ENCODE peak calls at places on chromosomes 12 and 14, in nine cellular contexts. L, C, Q, O, U, H, G, M and K are unnamed samples. For H3K27me3, the result is how much of the 10 kb centered on the place peaks cover.

GRCh38 chr14:36952702-36953101 is 219.7 kb downstream of the SLC25A21 start:
- DNase-seq in L (no peak), C (no peak), Q (no peak), O (no peak), U (no peak), H (no peak), G (no peak), M (no peak), K (no peak)

GRCh38 chr12:94151577-94151976 is 3.2 kb downstream of the PLXNC1 start:
- DNase-seq in L (no peak), C (no peak), Q (no peak), O (no peak), U (no peak), H (no peak), G (no peak), M (no peak), K (peak)

GRCh38 chr12:3014641-3015040 is 55.4 kb downstream of the TEAD4 start:
- DNase-seq in L (no peak), C (no peak), Q (peak), O (no peak), U (no peak), H (no peak), G (no peak), M (peak), K (no peak)

GRCh38 chr12:77855548-77855947 is 24.9 kb downstream of the NAV3 start:
- DNase-seq in L (no peak), C (no peak), Q (peak), O (no peak), U (no peak), H (no peak), G (no peak), M (no peak), K (no peak)

GRCh38 chr12:82866227-82866803 is 179.6 kb downstream of the TMTC2 start:
- DNase-seq in L (no peak), C (no peak), Q (no peak), O (no peak), U (no peak), H (no peak), G (no peak), M (no peak), K (no peak)

GRCh38 chr12:108367436-108367835 is 28.3 kb upstream of the CMKLR1 start:
- DNase-seq in L (no peak), C (no peak), Q (no peak), O (peak), U (peak), H (no peak), G (no peak), M (peak), K (no peak)

GRCh38 chr12:15962760-15963159 is 51.6 kb downstream of the DERA start:
- DNase-seq in L (no peak), C (no peak), Q (no peak), O (no peak), U (no peak), H (no peak), G (no peak), M (no peak), K (no peak)

GRCh38 chr14:96852823-96853422 is 55.7 kb downstream of the VRK1 start:
- DNase-seq in L (no peak), C (no peak), Q (no peak), O (no peak), U (peak), H (no peak), G (peak), M (no peak), K (no peak)

GRCh38 chr12:131923260-131923659 is 5.8 kb upstream of the PUS1 start:
- DNase-seq in L (no peak), C (no peak), Q (peak), O (no peak), U (no peak), H (no peak), G (no peak), M (peak), K (peak)

GRCh38 chr12:65742481-65742971 is 81.8 kb upstream of the HMGA2 start:
- DNase-seq in L (no peak), C (no peak), Q (no peak), O (no peak), U (peak), H (no peak), G (peak), M (no peak), K (no peak)

GRCh38 chr14:32967421-32967820 is 28.7 kb downstream of the NPAS3 start:
- DNase-seq in L (no peak), C (no peak), Q (no peak), O (no peak), U (no peak), H (no peak), G (no peak), M (no peak), K (no peak)

DNA sequence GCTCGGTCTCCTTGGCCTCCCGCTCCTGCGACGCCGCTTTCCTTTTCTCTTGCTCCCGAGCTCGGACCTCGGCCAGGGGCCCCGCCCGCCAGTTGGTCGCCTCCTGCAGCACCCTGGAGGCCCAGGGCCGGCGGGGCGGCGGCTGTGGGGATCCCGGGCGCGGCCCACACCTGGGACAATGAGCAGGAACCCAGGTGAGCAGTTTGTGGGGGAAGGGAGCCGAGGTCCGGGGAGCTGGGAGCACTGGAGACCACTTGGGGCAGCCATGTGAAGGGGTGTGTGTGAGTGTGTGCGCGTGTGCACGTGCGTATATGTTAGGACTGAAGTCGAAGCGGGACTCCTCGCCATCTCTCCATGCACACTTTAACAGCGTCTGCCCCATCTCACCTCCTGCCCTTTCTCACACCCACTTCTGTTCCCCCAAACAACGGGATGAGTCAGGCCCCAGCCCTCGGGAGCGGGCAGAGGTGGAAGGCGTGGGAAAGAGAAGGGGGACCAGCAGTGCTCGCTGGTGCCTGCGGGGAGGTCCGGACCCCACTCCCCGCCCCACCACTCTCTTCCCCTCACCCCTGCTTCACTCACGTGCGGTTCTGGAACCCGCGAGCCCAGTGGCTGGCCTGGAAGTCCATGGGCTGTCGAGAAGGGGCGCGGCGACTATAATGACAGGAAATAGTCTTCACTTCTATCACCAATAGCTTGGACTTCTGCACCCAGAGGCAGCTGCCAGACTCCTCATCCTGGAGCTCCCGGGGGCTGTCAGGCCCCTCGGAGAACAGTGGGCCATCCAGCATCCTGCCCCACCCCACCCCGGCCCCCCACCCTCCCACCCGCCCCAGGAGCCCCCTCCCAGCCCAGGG is 450 bp downstream of the DDN start:
- DNase-seq in L (no peak), C (no peak), Q (peak), O (no peak), U (peak), H (peak), G (no peak), M (peak), K (peak)
- H3K27me3 ChIP-seq in L (under half), C (half or more), Q (half or more), O (under half), U (under half), H (under half), G (under half), M (half or more), K (half or more)

DNA sequence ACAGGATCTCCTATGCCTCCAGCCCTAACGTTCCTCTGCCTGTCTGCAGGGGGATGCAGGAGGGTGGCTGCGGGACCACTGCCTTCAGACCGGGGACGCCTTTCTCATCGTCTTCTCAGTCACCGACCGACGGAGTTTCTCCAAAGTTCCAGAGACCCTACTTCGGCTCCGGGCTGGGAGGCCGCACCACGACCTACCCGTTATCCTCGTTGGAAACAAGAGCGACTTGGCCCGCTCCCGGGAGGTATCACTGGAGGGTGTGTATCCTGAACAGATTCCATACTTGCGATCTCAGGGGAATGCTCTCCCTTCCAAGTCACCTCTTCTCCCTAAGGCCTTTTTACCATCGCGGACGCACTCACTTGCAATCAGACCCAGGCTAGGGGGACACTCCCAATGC is 3.0 kb downstream of the REM2 start:
- DNase-seq in L (no peak), C (no peak), Q (no peak), O (no peak), U (no peak), H (no peak), G (no peak), M (no peak), K (no peak)
- H3K27ac ChIP-seq in L (no peak), C (peak), Q (no peak), O (no peak), U (no peak), H (no peak), G (no peak), M (peak), K (peak)

DNA sequence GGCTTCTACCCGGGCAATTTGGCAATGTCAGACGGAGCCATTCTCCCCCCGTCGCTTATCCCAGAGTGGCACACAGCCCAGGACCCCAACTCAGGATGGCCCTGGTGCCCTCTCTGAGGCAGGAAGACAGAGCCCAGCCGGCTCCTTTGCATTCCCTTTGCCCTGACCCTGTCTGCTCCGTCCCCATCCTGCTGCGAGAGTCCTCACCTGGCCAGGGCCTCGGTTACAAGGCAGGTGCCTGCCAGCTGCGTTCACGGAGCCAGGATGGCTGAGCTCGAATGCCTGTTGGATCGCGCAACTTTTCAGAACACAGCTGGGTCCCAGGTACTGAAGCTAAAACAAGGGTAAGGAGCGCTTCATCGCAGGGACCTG is 18.6 kb downstream of the LRTM2 start:
- DNase-seq in L (no peak), C (no peak), Q (no peak), O (peak), U (no peak), H (no peak), G (no peak), M (peak), K (no peak)
- H3K27me3 ChIP-seq in L (under half), C (under half), Q (under half), O (under half), U (under half), H (under half), G (under half), M (under half), K (under half)

GRCh38 chr12:10031318-10031717 is 836 bp downstream of the CLEC9A start:
- DNase-seq in L (no peak), C (no peak), Q (no peak), O (no peak), U (no peak), H (no peak), G (no peak), M (no peak), K (no peak)
- H3K27ac ChIP-seq in L (no peak), C (no peak), Q (no peak), O (no peak), U (no peak), H (peak), G (no peak), M (no peak), K (no peak)

DNA sequence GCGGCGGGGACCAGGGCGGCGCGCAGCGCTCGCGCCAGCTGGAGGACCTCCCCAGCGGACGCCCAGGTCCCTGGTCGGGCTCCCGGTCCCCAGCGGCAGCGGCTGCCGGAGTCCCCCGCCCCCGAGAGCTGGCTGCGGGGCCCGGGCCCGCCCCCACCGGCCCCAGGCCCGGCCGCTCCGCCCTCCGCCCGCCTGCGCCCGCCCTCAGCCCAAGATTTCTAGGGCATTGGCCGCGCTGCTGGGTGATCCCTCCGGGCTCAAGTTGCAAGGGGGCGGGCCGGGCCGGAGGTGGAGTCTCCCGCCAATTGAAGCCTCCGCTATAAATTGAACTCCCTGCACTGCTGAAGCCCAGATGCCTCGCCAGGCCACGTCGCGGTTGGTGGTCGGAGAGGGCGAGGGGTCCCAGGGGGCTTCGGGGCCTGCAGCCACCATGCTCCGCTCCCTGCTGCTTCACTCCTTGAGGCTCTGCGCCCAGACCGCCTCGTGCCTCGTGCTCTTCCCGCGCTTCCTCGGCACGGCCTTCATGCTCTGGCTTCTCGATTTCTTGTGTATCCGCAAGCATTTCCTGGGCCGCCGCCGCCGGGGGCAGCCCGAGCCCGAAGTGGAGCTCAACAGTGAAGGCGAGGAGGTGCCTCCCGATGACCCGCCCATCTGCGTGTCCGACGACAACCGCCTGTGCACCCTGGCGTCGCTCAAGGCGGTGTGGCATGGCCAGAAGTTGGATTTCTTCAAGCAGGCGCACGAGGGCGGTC is at the start of gene DIO3:
- DNase-seq in L (no peak), C (no peak), Q (no peak), O (no peak), U (peak), H (peak), G (peak), M (peak), K (peak)
- H3K27me3 ChIP-seq in L (under half), C (half or more), Q (half or more), O (half or more), U (half or more), H (half or more), G (half or more), M (half or more), K (half or more)

GRCh38 chr12:56046027-56046780 is 4.5 kb downstream of the RPS26 start:
- DNase-seq in L (no peak), C (no peak), Q (no peak), O (no peak), U (no peak), H (no peak), G (no peak), M (no peak), K (no peak)
- H3K27ac ChIP-seq in L (peak), C (no peak), Q (no peak), O (no peak), U (peak), H (peak), G (no peak), M (no peak), K (peak)